ENCODE peak calls at places on chromosomes 13 and 19, in nine cellular contexts. R, Z, P, C, H, Q, M, Y and V are unnamed samples.
A peak's percentile ranks its signal among the peaks of the same experiment; 100 is the strongest.

GRCh38 chr19:29325241-29325975 is 112.5 kb upstream of the UQCRFS1 start:
- DNase-seq in R (no peak), Z (no peak), P (no peak), C (no peak), H (no peak), Q (no peak), M (no peak), Y (no peak), V (peak; percentile 39)

GRCh38 chr13:32056316-32056715 is 24.7 kb downstream of the FRY start:
- DNase-seq in R (no peak), Z (no peak), P (no peak), C (no peak), H (no peak), Q (no peak), M (no peak), Y (no peak), V (no peak)

GRCh38 chr13:108402850-108403249 is 133.3 kb downstream of the TNFSF13B start:
- DNase-seq in R (no peak), Z (no peak), P (no peak), C (peak; percentile 46), H (no peak), Q (no peak), M (no peak), Y (no peak), V (no peak)

GRCh38 chr13:114101325-114101821 is 31.1 kb downstream of the RASA3 start:
- DNase-seq in R (peak; percentile 34), Z (no peak), P (no peak), C (no peak), H (no peak), Q (no peak), M (no peak), Y (no peak), V (no peak)

GRCh38 chr13:79867248-79867647 is 386.3 kb downstream of the NDFIP2 start:
- DNase-seq in R (no peak), Z (peak; percentile 31), P (peak; percentile 5), C (no peak), H (no peak), Q (peak; percentile 19), M (no peak), Y (no peak), V (no peak)

GRCh38 chr19:4365791-4366665 is 22.7 kb downstream of the MPND start:
- DNase-seq in R (no peak), Z (no peak), P (no peak), C (no peak), H (no peak), Q (no peak), M (no peak), Y (no peak), V (no peak)

GRCh38 chr19:1265611-1266115 is 3.5 kb upstream of the CIRBP start:
- DNase-seq in R (peak; percentile 73), Z (peak; percentile 85), P (peak; percentile 92), C (no peak), H (no peak), Q (peak; percentile 76), M (peak; percentile 87), Y (no peak), V (no peak)

GRCh38 chr13:73286177-73286576 is 227.4 kb downstream of the KLF5 start:
- DNase-seq in R (no peak), Z (no peak), P (no peak), C (no peak), H (no peak), Q (no peak), M (no peak), Y (no peak), V (no peak)

GRCh38 chr13:29845440-29846056 is 4.9 kb downstream of the UBL3 start:
- DNase-seq in R (no peak), Z (no peak), P (peak; percentile 57), C (no peak), H (no peak), Q (peak; percentile 33), M (no peak), Y (no peak), V (no peak)

GRCh38 chr13:26619321-26619720 is 61.8 kb downstream of the WASF3 start:
- DNase-seq in R (no peak), Z (no peak), P (peak; percentile 86), C (no peak), H (peak; percentile 29), Q (peak; percentile 17), M (no peak), Y (no peak), V (no peak)

GRCh38 chr19:45354443-45354842 is 13.9 kb downstream of the KLC3 start:
- DNase-seq in R (no peak), Z (no peak), P (no peak), C (no peak), H (no peak), Q (no peak), M (no peak), Y (no peak), V (no peak)

GRCh38 chr13:63107163-63107935 is 1691.7 kb upstream of the PCDH20 start:
- DNase-seq in R (no peak), Z (no peak), P (peak; percentile 33), C (no peak), H (peak; percentile 16), Q (no peak), M (no peak), Y (no peak), V (no peak)

GRCh38 chr13:77930430-77930829 is 11.8 kb upstream of the EDNRB start:
- DNase-seq in R (no peak), Z (no peak), P (no peak), C (no peak), H (no peak), Q (no peak), M (no peak), Y (no peak), V (no peak)

GRCh38 chr19:1238373-1239303 is 833 bp upstream of the CBARP start:
- DNase-seq in R (no peak), Z (no peak), P (no peak), C (no peak), H (no peak), Q (no peak), M (no peak), Y (no peak), V (no peak)

GRCh38 chr13:50644081-50644871 is 199.2 kb downstream of the DLEU7 start:
- DNase-seq in R (no peak), Z (no peak), P (no peak), C (no peak), H (no peak), Q (no peak), M (no peak), Y (no peak), V (no peak)

GRCh38 chr19:1027020-1027952 is 878 bp downstream of the CNN2 start:
- DNase-seq in R (peak; percentile 22), Z (no peak), P (peak; percentile 42), C (peak; percentile 81), H (no peak), Q (no peak), M (no peak), Y (no peak), V (no peak)

GRCh38 chr19:38869836-38870607 is 8.1 kb downstream of the RINL start:
- DNase-seq in R (peak; percentile 88), Z (peak; percentile 92), P (peak; percentile 50), C (peak; percentile 81), H (no peak), Q (peak; percentile 72), M (no peak), Y (no peak), V (peak; percentile 82)
- TF ChIP-seq CTCF in R (peak; percentile 70), Z (peak; percentile 67), P (peak; percentile 71), C (peak; percentile 69), H (peak; percentile 76), Q (peak; percentile 79), M (peak; percentile 76), Y (peak; percentile 75), V (peak; percentile 80)

DNA sequence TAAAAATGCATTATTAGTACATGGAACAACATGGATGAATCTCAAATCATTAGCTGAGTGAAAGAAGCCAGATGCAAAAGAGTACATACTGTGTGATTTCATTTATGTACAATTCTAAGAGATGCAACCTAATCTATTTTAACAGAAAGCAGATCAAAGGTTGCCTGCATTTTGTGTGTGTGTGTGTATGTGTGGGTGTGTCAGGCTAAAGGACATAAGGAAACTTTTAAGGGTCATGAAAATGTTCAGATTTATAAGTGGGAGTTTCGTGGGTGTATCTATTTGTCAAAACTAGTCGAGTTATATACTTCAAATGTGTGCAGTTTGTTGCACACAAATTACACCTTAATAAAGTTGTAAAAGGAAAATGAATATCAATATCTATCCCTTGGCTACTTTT is 17.9 kb upstream of the NEK3 start:
- DNase-seq in R (no peak), Z (no peak), P (no peak), C (no peak), H (no peak), Q (no peak), M (no peak), Y (no peak), V (no peak)
- TF ChIP-seq CTCF in R (no peak), Z (no peak), P (no peak), C (no peak), H (no peak), Q (no peak), M (no peak), Y (no peak), V (no peak)

GRCh38 chr13:46544811-46545210 is 8.2 kb upstream of the LRCH1 start:
- DNase-seq in R (no peak), Z (no peak), P (no peak), C (no peak), H (no peak), Q (no peak), M (no peak), Y (no peak), V (no peak)

GRCh38 chr13:46542833-46543232 is 10.1 kb upstream of the LRCH1 start:
- DNase-seq in R (no peak), Z (no peak), P (no peak), C (no peak), H (no peak), Q (no peak), M (no peak), Y (no peak), V (no peak)

GRCh38 chr13:46543307-46543706 is 9.7 kb upstream of the LRCH1 start:
- DNase-seq in R (no peak), Z (no peak), P (no peak), C (no peak), H (no peak), Q (no peak), M (no peak), Y (no peak), V (no peak)

GRCh38 chr13:46544208-46544607 is 8.8 kb upstream of the LRCH1 start:
- DNase-seq in R (no peak), Z (no peak), P (no peak), C (no peak), H (no peak), Q (no peak), M (no peak), Y (no peak), V (no peak)

GRCh38 chr13:46541210-46541609 is 11.8 kb upstream of the LRCH1 start:
- DNase-seq in R (no peak), Z (no peak), P (no peak), C (no peak), H (no peak), Q (no peak), M (no peak), Y (no peak), V (no peak)
- TF ChIP-seq CTCF in R (no peak), Z (no peak), P (no peak), C (no peak), H (no peak), Q (no peak), M (no peak), Y (no peak), V (no peak)

DNA sequence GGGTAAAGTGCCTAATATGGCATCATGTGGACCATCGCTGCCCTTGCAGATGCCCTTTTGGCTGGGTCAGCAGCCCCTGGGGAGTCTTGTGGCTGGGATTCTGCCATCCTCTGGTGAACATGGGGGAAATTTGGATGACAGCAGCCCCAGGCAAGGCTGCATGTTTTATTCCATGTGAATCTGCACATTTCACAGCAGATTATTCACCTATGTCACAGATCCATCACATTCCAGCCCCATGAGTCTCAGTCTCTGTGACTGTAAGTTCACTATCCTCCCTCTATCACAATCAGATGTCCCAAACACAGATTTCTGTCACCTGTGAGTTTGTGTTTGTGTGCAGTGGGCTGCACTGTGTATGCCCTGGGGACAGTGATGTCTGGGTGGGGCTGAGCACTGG is 36.8 kb upstream of the PSG9 start:
- DNase-seq in R (no peak), Z (no peak), P (no peak), C (no peak), H (no peak), Q (no peak), M (no peak), Y (no peak), V (no peak)
- TF ChIP-seq CTCF in R (no peak), Z (no peak), P (no peak), C (no peak), H (no peak), Q (no peak), M (no peak), Y (no peak), V (no peak)